ENCODE peak calls at places on chromosome 20, in four cellular contexts. C is DMS53, W is mesothelial cell of epicardium, L is SJSA1. A is an unnamed sample.

GRCh38 chr20:25987073-25987927 is 290.6 kb upstream of the ZNF337 start:
- DNase-seq in C (peak; percentile 83), L (peak; percentile 53), W (no peak), A (no peak)

GRCh38 chr20:25020901-25021301 is 28.4 kb upstream of the APMAP start:
- DNase-seq in W (no peak), L (peak; percentile 38), C (no peak), A (no peak)

GRCh38 chr20:52313335-52313963 is 121.9 kb upstream of the ZFP64 start:
- DNase-seq in W (no peak), L (no peak), C (peak; percentile 43), A (no peak)

GRCh38 chr20:18794428-18794787 is 19.2 kb upstream of the SCP2D1 start:
- DNase-seq in C (no peak), W (no peak), L (no peak), A (no peak)

GRCh38 chr20:51376121-51376520 is 166.4 kb downstream of the NFATC2 start:
- DNase-seq in L (no peak), W (no peak), C (no peak), A (no peak)

GRCh38 chr20:41469868-41470267 is 103.2 kb upstream of the EMILIN3 start:
- DNase-seq in C (no peak), W (no peak), L (no peak), A (no peak)

GRCh38 chr20:55567826-55568225 is 437.5 kb downstream of the CBLN4 start:
- DNase-seq in W (no peak), L (no peak), C (no peak), A (no peak)

GRCh38 chr20:1301031-1301529 is 27.9 kb downstream of the SDCBP2 start:
- DNase-seq in C (peak; percentile 20), L (no peak), W (no peak), A (peak; percentile 14)

GRCh38 chr20:13865825-13866351 is 81.1 kb downstream of the NDUFAF5 start:
- DNase-seq in W (no peak), C (no peak), L (no peak), A (no peak)

GRCh38 chr20:43921227-43921780 is 6.7 kb downstream of the TOX2 start:
- DNase-seq in W (no peak), L (no peak), C (no peak), A (no peak)

GRCh38 chr20:38119446-38119845 is 45.6 kb downstream of the TGM2 start:
- DNase-seq in W (no peak), L (peak; percentile 11), C (no peak), A (no peak)

GRCh38 chr20:1434571-1435336 is 31.9 kb downstream of the NSFL1C start:
- DNase-seq in W (no peak), C (peak; percentile 38), L (peak; percentile 71), A (peak; percentile 78)

GRCh38 chr20:21702001-21702400 is 3.5 kb upstream of the PAX1 start:
- DNase-seq in W (no peak), L (no peak), C (no peak), A (no peak)

GRCh38 chr20:846894-847278 is 13.4 kb downstream of the FAM110A start:
- DNase-seq in C (no peak), W (no peak), L (no peak), A (peak; percentile 57)

GRCh38 chr20:7406671-7407070 is 533.6 kb downstream of the HAO1 start:
- DNase-seq in C (no peak), W (no peak), L (no peak), A (no peak)

GRCh38 chr20:19506021-19506420 is 252.0 kb upstream of the RIN2 start:
- DNase-seq in C (no peak), L (no peak), W (no peak), A (no peak)

GRCh38 chr20:4244700-4245485 is 229.5 kb upstream of the RNF24 start:
- DNase-seq in L (no peak), W (no peak), C (peak; percentile 50), A (no peak)

GRCh38 chr20:58718121-58718563 is 25.5 kb downstream of the NPEPL1 start:
- DNase-seq in W (peak; percentile 17), C (no peak), L (peak; percentile 39), A (no peak)

GRCh38 chr20:47202765-47203667 is 153.5 kb downstream of the ZMYND8 start:
- DNase-seq in L (no peak), C (peak; percentile 35), W (no peak), A (no peak)

GRCh38 chr20:46872315-46873211 is 22.1 kb upstream of the EYA2 start:
- DNase-seq in W (no peak), L (no peak), C (peak; percentile 36), A (no peak)

GRCh38 chr20:8583209-8584106 is 451.4 kb downstream of the PLCB1 start:
- DNase-seq in C (no peak), W (no peak), L (no peak), A (no peak)

GRCh38 chr20:60695223-60695622 is 556.8 kb upstream of the CDH4 start:
- DNase-seq in W (no peak), L (no peak), C (no peak), A (no peak)

GRCh38 chr20:63148696-63149095 is 67.2 kb downstream of the YTHDF1 start:
- DNase-seq in C (no peak), L (no peak), W (no peak), A (no peak)

GRCh38 chr20:49700411-49701185 is 13.1 kb downstream of the B4GALT5 start:
- DNase-seq in C (peak; percentile 92), W (no peak), L (peak; percentile 61), A (no peak)

GRCh38 chr20:17610566-17611289 is 40.9 kb downstream of the DSTN start:
- DNase-seq in W (no peak), C (peak; percentile 58), L (no peak), A (no peak)

GRCh38 chr20:13261460-13262301 is 40.6 kb downstream of the ISM1 start:
- DNase-seq in W (no peak), L (no peak), C (peak; percentile 76), A (no peak)

GRCh38 chr20:50913976-50914375 is 17.3 kb downstream of the ADNP start:
- DNase-seq in C (peak; percentile 9), W (no peak), L (no peak), A (no peak)

GRCh38 chr20:4962257-4962855 is 39.0 kb downstream of the SLC23A2 start:
- DNase-seq in L (no peak), C (no peak), W (no peak), A (no peak)

GRCh38 chr20:1225729-1226313 is at the start of gene RAD21L1:
- DNase-seq in W (peak; percentile 78), C (peak; percentile 89), L (peak; percentile 85), A (no peak)

GRCh38 chr20:3901028-3901746 is 12.0 kb downstream of the PANK2 start:
- DNase-seq in L (no peak), W (no peak), C (no peak), A (no peak)

A was measured in KG1.